ENCODE peak calls at places on chromosomes 2 and 18, in nine cellular contexts. G is fibroblast of pulmonary artery; F is RWPE1; K is AG20443; H is HT1080; A is M059J; P is CD4-positive, alpha-beta T cell; B is uterus; T is amygdala. R is an unnamed sample.
A peak's percentile ranks its signal among the peaks of the same experiment; 100 is the strongest.

GRCh38 chr2:201237486-201238241 is 22.7 kb upstream of the CASP8 start:
- DNase-seq in G (no peak), F (no peak), K (peak; percentile 25), H (no peak), A (no peak), P (no peak), B (no peak), T (no peak), R (no peak)

GRCh38 chr2:134334542-134335353 is 80.9 kb downstream of the MGAT5 start:
- DNase-seq in G (no peak), F (no peak), K (no peak), H (no peak), A (no peak), P (no peak), B (no peak), T (no peak), R (no peak)

GRCh38 chr2:48120112-48120511 is 213.8 kb upstream of the FBXO11 start:
- DNase-seq in G (no peak), F (no peak), K (no peak), H (no peak), A (no peak), P (no peak), B (no peak), T (no peak), R (no peak)

GRCh38 chr2:237322564-237322963 is 91.4 kb downstream of the COL6A3 start:
- DNase-seq in G (no peak), F (peak; percentile 17), K (no peak), H (no peak), A (no peak), P (no peak), B (no peak), T (no peak), R (no peak)

GRCh38 chr2:160241251-160242137 is 41.4 kb upstream of the ITGB6 start:
- DNase-seq in G (peak; percentile 82), F (peak; percentile 92), K (peak; percentile 86), H (peak; percentile 90), A (peak; percentile 94), P (no peak), B (peak; percentile 29), T (no peak), R (no peak)

GRCh38 chr2:15939854-15940660 is at the start of gene MYCN:
- DNase-seq in G (peak; percentile 42), F (peak; percentile 19), K (no peak), H (no peak), A (peak; percentile 28), P (no peak), B (peak; percentile 40), T (peak; percentile 84), R (no peak)

GRCh38 chr18:57749604-57749970 is 53.5 kb downstream of the ATP8B1 start:
- DNase-seq in G (no peak), F (no peak), K (no peak), H (no peak), A (no peak), P (no peak), B (no peak), T (no peak), R (no peak)

GRCh38 chr2:238784671-238785527 is 63.0 kb upstream of the TWIST2 start:
- DNase-seq in G (peak; percentile 77), F (peak; percentile 74), K (peak; percentile 90), H (peak; percentile 32), A (peak; percentile 31), P (peak; percentile 36), B (peak; percentile 81), T (peak; percentile 71), R (peak; percentile 16)

GRCh38 chr2:27735263-27735904 is 36.1 kb upstream of the MRPL33 start:
- DNase-seq in G (peak; percentile 86), F (peak; percentile 63), K (peak; percentile 93), H (no peak), A (peak; percentile 76), P (peak; percentile 53), B (peak; percentile 78), T (peak; percentile 36), R (no peak)

GRCh38 chr2:143575340-143575739 is 446.1 kb downstream of the ARHGAP15 start:
- DNase-seq in G (peak; percentile 28), F (no peak), K (no peak), H (peak; percentile 16), A (no peak), P (no peak), B (no peak), T (no peak), R (no peak)

GRCh38 chr2:206083602-206084467 is 2.1 kb downstream of the INO80D start:
- DNase-seq in G (no peak), F (no peak), K (peak; percentile 19), H (no peak), A (no peak), P (no peak), B (no peak), T (no peak), R (no peak)

GRCh38 chr2:170255137-170255536 is 77.2 kb downstream of the MYO3B start:
- DNase-seq in G (no peak), F (no peak), K (no peak), H (no peak), A (no peak), P (no peak), B (no peak), T (no peak), R (no peak)

GRCh38 chr2:171161425-171162289 is 964 bp upstream of the TLK1 start:
- DNase-seq in G (no peak), F (no peak), K (no peak), H (no peak), A (no peak), P (no peak), B (no peak), T (no peak), R (no peak)

GRCh38 chr18:28504100-28504499 is 327.2 kb upstream of the CDH2 start:
- DNase-seq in G (peak; percentile 5), F (no peak), K (no peak), H (no peak), A (peak; percentile 62), P (no peak), B (no peak), T (no peak), R (no peak)

GRCh38 chr2:197435598-197436435 is 989 bp upstream of the SF3B1 start:
- DNase-seq in G (no peak), F (no peak), K (no peak), H (no peak), A (no peak), P (no peak), B (no peak), T (no peak), R (no peak)

GRCh38 chr2:38439807-38440300 is 62.8 kb upstream of the ATL2 start:
- DNase-seq in G (no peak), F (no peak), K (no peak), H (peak; percentile 15), A (no peak), P (no peak), B (no peak), T (no peak), R (no peak)

GRCh38 chr2:172993924-172994717 is 81.5 kb upstream of the MAP3K20 start:
- DNase-seq in G (no peak), F (no peak), K (no peak), H (no peak), A (no peak), P (no peak), B (no peak), T (no peak), R (no peak)

GRCh38 chr2:55885129-55885943 is 38.2 kb downstream of the EFEMP1 start:
- DNase-seq in G (peak; percentile 98), F (peak; percentile 65), K (peak; percentile 65), H (peak; percentile 89), A (peak; percentile 92), P (no peak), B (peak; percentile 56), T (no peak), R (peak; percentile 90)

GRCh38 chr2:126905991-126906390 is 7.3 kb downstream of the TEX51 start:
- DNase-seq in G (no peak), F (no peak), K (no peak), H (no peak), A (no peak), P (no peak), B (no peak), T (no peak), R (no peak)

GRCh38 chr2:85243101-85244072 is 84.4 kb downstream of the TGOLN2 start:
- DNase-seq in G (no peak), F (no peak), K (no peak), H (no peak), A (peak; percentile 29), P (no peak), B (no peak), T (peak; percentile 69), R (no peak)

GRCh38 chr18:49572935-49573334 is 11.1 kb downstream of the LIPG start:
- DNase-seq in G (no peak), F (no peak), K (no peak), H (no peak), A (no peak), P (no peak), B (no peak), T (peak; percentile 30), R (no peak)

R was measured in AG04449.